ENCODE peak calls at places on chromosomes 13 and 19, in six cellular contexts. U is IMR-90, S is mesenchymal stem cell, B is H9, R is trophoblast cell, W is H1. X is an unnamed sample.

GRCh38 chr13:76440568-76440967 is 445.6 kb downstream of the KCTD12 start:
- DNase-seq in U (no peak), S (no peak), B (no peak), R (no peak), W (no peak), X (no peak)

GRCh38 chr19:9178901-9179300 is at the start of gene OR7D2:
- DNase-seq in U (peak), S (no peak), B (no peak), R (peak), W (no peak), X (no peak)

GRCh38 chr19:48656840-48657474 is 11.0 kb upstream of the CA11 start:
- DNase-seq in U (peak), S (peak), B (no peak), R (no peak), W (no peak), X (no peak)

GRCh38 chr13:80251403-80251802 is 89.5 kb downstream of the SPRY2 start:
- DNase-seq in U (peak), S (peak), B (no peak), R (no peak), W (no peak), X (no peak)

GRCh38 chr19:30047355-30047895 is 105.4 kb downstream of the URI1 start:
- DNase-seq in U (no peak), S (no peak), B (no peak), R (no peak), W (no peak), X (no peak)

GRCh38 chr13:76677047-76677446 is 209.2 kb downstream of the KCTD12 start:
- DNase-seq in U (peak), S (no peak), B (no peak), R (no peak), W (no peak), X (no peak)

GRCh38 chr13:60242231-60242630 is 78.5 kb upstream of the DIAPH3 start:
- DNase-seq in U (no peak), S (no peak), B (no peak), R (no peak), W (no peak), X (no peak)

GRCh38 chr19:8445488-8446001 is 770 bp downstream of the HNRNPM start:
- DNase-seq in U (no peak), S (peak), B (no peak), R (no peak), W (no peak), X (peak)

GRCh38 chr13:32001392-32001768 is 30.2 kb upstream of the FRY start:
- DNase-seq in U (peak), S (peak), B (peak), R (peak), W (no peak), X (peak)

GRCh38 chr13:50323440-50324070 is 308.3 kb downstream of the KCNRG start:
- DNase-seq in U (peak), S (peak), B (no peak), R (peak), W (no peak), X (no peak)

GRCh38 chr13:44220948-44221347 is 152.7 kb upstream of the SERP2 start:
- DNase-seq in U (no peak), S (no peak), B (no peak), R (no peak), W (no peak), X (no peak)

GRCh38 chr13:111789011-111789410 is 277.9 kb upstream of the SOX1 start:
- DNase-seq in U (no peak), S (no peak), B (no peak), R (no peak), W (no peak), X (no peak)

GRCh38 chr19:29687244-29687896 is 22.1 kb downstream of the PLEKHF1 start:
- DNase-seq in U (peak), S (peak), B (no peak), R (peak), W (no peak), X (no peak)

GRCh38 chr19:35337081-35337983 is 8.3 kb downstream of the CD22 start:
- DNase-seq in U (no peak), S (no peak), B (no peak), R (no peak), W (no peak), X (no peak)

GRCh38 chr19:16661480-16662034 is 618 bp downstream of the TMEM38A start:
- DNase-seq in U (no peak), S (no peak), B (peak), R (no peak), W (peak), X (no peak)

GRCh38 chr13:109730832-109731335 is 55.5 kb downstream of the IRS2 start:
- DNase-seq in U (no peak), S (no peak), B (no peak), R (no peak), W (no peak), X (no peak)
- H3K4me2 ChIP-seq in U (no peak), S (no peak), B (no peak), R (no peak), W (no peak), X (no peak)

GRCh38 chr13:91596832-91597231 is 198.4 kb downstream of the GPC5 start:
- DNase-seq in U (no peak), S (no peak), B (no peak), R (no peak), W (no peak), X (no peak)
- H4K91ac ChIP-seq in U (no peak), S (no peak), B (no peak), R (no peak), W (no peak), X (no peak)

DNA sequence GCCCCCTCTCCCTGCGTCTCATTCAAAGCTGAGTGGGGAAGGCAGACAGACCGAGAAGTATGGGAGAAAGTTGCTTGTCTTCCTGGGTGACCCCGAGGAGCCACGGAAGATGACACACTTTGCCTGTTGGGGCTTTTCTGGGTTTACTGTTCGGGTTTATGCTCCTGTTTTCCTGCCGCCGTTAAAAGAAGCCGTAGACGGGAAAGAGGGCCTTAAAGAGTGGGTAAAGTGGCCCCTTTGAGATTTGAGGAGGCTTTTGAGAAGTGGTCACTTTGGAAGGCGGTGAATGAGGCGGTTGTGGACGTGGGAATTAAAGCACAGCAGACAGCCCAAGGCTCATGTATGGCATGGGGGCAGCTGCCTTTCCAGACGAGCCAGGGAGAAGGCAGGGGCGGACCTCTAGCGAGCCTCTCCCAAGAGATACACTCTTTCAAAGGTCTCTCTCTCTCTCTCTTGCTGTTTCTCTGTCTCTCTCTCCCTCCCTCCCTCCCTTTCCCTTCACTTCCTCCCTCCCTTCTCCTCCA is 493 bp upstream of the LHFPL6 start:
- DNase-seq in U (peak), S (peak), B (peak), R (peak), W (peak), X (no peak)
- H2BK120ac ChIP-seq in U (peak), S (no peak), B (no peak), R (no peak), W (no peak), X (no peak)

GRCh38 chr19:47479701-47480503 is 4.1 kb downstream of the KPTN start:
- DNase-seq in U (no peak), S (peak), B (peak), R (no peak), W (peak), X (no peak)
- H3K4me2 ChIP-seq in U (no peak), S (no peak), B (peak), R (no peak), W (peak), X (peak)

X was measured in neuronal stem cell.